ENCODE peak calls at places on chromosomes 11 and 22, in seven cellular contexts. Q, X, Y, R, T, F and Z are unnamed samples.

GRCh38 chr11:65575568-65576231 is at the start of gene EHBP1L1:
- DNase-seq in Q (peak), X (peak), Y (peak), R (peak), T (peak), F (no peak), Z (no peak)

GRCh38 chr11:120529214-120529613 is 17.7 kb downstream of the GRIK4 start:
- DNase-seq in Q (no peak), X (no peak), Y (no peak), R (no peak), T (no peak), F (no peak), Z (no peak)

GRCh38 chr11:74680035-74680671 is 51.1 kb downstream of the CHRDL2 start:
- DNase-seq in Q (peak), X (no peak), Y (no peak), R (no peak), T (no peak), F (no peak), Z (no peak)

GRCh38 chr11:106840146-106840545 is 178.1 kb downstream of the GUCY1A2 start:
- DNase-seq in Q (no peak), X (no peak), Y (no peak), R (no peak), T (no peak), F (no peak), Z (no peak)

GRCh38 chr11:3195251-3196160 is 23.1 kb downstream of the MRGPRG start:
- DNase-seq in Q (no peak), X (peak), Y (peak), R (peak), T (no peak), F (peak), Z (no peak)

GRCh38 chr11:8068605-8069221 is 12.3 kb upstream of the TUB start:
- DNase-seq in Q (no peak), X (peak), Y (peak), R (peak), T (no peak), F (no peak), Z (no peak)

GRCh38 chr22:19918332-19919106 is 23.1 kb upstream of the COMT start:
- DNase-seq in Q (no peak), X (no peak), Y (no peak), R (no peak), T (no peak), F (no peak), Z (no peak)

GRCh38 chr11:18700375-18700774 is 1.8 kb downstream of the TMEM86A start:
- DNase-seq in Q (no peak), X (no peak), Y (no peak), R (peak), T (no peak), F (no peak), Z (no peak)

GRCh38 chr22:37368058-37368457 is 59.2 kb downstream of the ELFN2 start:
- DNase-seq in Q (no peak), X (no peak), Y (no peak), R (no peak), T (no peak), F (no peak), Z (no peak)